ENCODE peak calls at places on chromosome 2, in four cellular contexts. K is cardiac fibroblast, C is AG04449, F is heart left ventricle. L is an unnamed sample.

GRCh38 chr2:144921131-144921530 is 401.2 kb upstream of the ZEB2 start:
- DNase-seq in K (no peak), C (no peak), F (no peak), L (no peak)

GRCh38 chr2:102749938-102750337 is 11.9 kb upstream of the TMEM182 start:
- DNase-seq in K (no peak), C (no peak), F (no peak), L (no peak)

GRCh38 chr2:60676950-60677349 is 79.1 kb upstream of the PAPOLG start:
- DNase-seq in K (no peak), C (no peak), F (no peak), L (no peak)

GRCh38 chr2:158664987-158665386 is 130.1 kb upstream of the DAPL1 start:
- DNase-seq in K (no peak), C (no peak), F (no peak), L (no peak)

GRCh38 chr2:217469203-217469810 is 533.5 kb downstream of the TNS1 start:
- DNase-seq in K (no peak), C (no peak), F (no peak), L (no peak)

GRCh38 chr2:120595739-120596138 is 139.9 kb upstream of the GLI2 start:
- DNase-seq in K (no peak), C (no peak), F (no peak), L (no peak)

GRCh38 chr2:44277541-44277940 is 2.3 kb downstream of the SLC3A1 start:
- DNase-seq in K (no peak), C (no peak), F (no peak), L (no peak)

GRCh38 chr2:176325732-176326131 is 56.5 kb downstream of the MTX2 start:
- DNase-seq in K (no peak), C (no peak), F (no peak), L (no peak)

GRCh38 chr2:85865539-85866164 is 23.1 kb downstream of the ST3GAL5 start:
- DNase-seq in K (peak), C (no peak), F (no peak), L (no peak)

GRCh38 chr2:61436092-61436491 is 34.8 kb downstream of the USP34 start:
- DNase-seq in K (peak), C (no peak), F (no peak), L (no peak)

GRCh38 chr2:120971866-120972265 is 236.2 kb downstream of the GLI2 start:
- DNase-seq in K (no peak), C (no peak), F (no peak), L (no peak)

GRCh38 chr2:192042126-192042525 is 152.6 kb downstream of the TMEFF2 start:
- DNase-seq in K (no peak), C (no peak), F (no peak), L (no peak)

GRCh38 chr2:17969661-17970060 is 91.2 kb downstream of the KCNS3 start:
- DNase-seq in K (no peak), C (no peak), F (no peak), L (no peak)

GRCh38 chr2:171042253-171042969 is 113.4 kb downstream of the GORASP2 start:
- DNase-seq in K (no peak), C (no peak), F (no peak), L (no peak)

GRCh38 chr2:163341426-163341825 is 394.4 kb downstream of the FIGN start:
- DNase-seq in K (peak), C (no peak), F (no peak), L (no peak)

DNA sequence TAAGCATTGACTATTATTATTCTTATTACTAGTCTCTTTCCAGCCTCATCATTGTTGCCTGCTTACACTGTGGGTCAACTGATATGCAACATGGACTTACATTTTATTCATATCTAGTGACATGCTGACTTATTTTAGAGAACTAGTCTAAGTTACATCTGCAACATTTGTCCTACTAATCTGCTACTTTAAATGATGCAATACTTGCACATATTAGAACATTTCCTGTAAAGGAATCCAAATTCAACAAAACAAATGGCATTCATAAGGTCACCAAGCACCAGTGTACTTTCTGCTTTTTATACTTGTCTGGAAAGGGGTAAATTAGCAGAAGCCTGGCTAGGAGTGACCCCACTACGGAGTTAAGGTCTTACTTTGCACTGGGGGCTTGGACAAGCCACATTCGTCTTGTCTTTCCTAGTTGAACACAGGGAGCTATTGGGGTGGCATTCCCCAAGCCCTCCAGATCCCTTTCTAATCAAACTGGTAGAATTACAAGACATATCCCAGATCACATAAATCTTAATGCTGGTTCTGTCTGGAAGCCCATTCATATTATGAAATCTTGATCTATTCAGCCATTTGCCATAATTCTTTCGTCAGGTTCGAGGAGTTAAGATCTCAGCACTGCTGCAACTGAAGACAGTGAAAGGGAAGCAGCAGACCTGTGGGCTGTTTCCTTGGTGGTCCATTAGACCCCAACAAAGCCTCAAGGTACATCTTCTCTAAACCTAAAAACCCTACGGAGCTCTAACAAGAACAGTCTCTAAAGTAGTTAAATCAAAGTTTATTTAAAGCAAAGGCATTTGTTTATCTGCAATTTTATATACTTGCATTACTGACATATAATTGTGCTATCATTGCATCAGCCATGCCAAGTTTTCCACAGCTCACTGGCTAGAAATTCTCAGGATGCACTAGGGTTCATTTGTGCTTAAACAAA is 49.9 kb upstream of the RTN4 start:
- DNase-seq in K (peak), C (no peak), F (no peak), L (peak)
- H3K4me3 ChIP-seq in K (no peak), C (no peak), F (peak), L (no peak)

DNA sequence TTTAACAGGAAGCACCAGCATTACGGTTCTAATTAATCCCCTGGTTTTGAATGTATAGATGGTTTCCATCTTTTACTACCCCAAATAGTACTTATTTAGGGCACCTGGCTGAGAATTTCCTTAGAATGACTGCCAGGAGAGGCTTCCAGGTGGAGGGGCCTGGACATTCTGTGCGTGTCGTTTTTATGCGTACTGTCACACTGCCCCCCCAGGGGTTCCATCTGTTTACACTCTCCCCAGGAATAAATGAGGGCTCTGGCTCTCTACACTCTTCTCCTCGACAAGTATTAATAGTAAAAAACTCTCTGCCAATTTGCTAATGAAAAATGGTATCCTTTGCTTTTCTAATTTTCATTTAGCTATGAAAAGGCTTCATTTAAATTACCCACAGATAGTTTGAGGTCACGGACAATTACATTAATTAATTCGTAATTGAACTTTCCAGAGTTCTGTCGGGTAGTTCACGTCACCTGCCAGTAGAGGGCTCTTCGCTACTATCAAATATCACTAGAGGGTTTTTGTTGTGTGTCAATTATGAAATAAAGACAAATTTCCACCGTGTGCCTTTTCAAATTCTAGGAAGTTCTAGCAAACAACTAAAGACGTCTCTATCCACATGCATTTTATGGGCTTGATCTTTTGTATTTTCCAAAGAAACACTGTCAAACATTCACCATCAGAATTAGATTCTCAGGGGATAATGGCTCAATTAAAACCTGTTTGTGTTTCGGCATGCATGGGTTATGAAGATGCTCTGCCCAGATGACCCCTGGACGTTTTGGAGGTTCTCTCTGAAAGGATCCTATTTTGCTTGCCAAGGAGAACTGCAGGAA is 88.8 kb upstream of the ASB18 start:
- DNase-seq in K (peak), C (no peak), F (no peak), L (no peak)
- H3K4me3 ChIP-seq in K (no peak), C (no peak), F (no peak), L (no peak)

DNA sequence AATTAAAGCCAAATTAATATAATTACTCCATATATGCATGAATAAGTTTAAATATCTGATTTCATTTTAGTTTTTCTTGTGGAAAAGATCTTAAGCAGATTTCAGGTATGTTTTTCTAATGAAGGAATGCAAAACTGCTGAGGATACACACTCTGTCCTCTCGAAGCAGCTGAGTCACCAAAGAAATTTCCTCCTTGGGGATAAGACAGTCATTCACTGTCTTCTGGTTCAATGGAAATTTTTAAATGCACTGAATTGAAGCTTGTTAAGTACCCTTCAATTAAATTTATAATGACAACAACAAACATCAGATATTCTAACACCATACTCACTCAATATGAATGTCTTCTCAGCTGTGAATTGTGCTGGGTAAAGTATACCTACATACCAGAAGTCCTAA is 101.5 kb upstream of the DNER start:
- DNase-seq in K (peak), C (peak), F (no peak), L (peak)
- H3K4me3 ChIP-seq in K (no peak), C (no peak), F (no peak), L (no peak)

GRCh38 chr2:27209621-27210401 is 2.0 kb upstream of the ATRAID start:
- DNase-seq in K (peak), C (no peak), F (no peak), L (no peak)
- H3K4me3 ChIP-seq in K (no peak), C (no peak), F (no peak), L (no peak)

GRCh38 chr2:27496357-27497287 is at the start of gene GCKR:
- DNase-seq in K (peak), C (peak), F (no peak), L (no peak)
- H3K4me3 ChIP-seq in K (no peak), C (no peak), F (peak), L (no peak)

GRCh38 chr2:135743860-135744259 is 2.2 kb downstream of the UBXN4 start:
- DNase-seq in K (no peak), C (no peak), F (no peak), L (no peak)
- H3K4me3 ChIP-seq in K (peak), C (peak), F (peak), L (peak)

GRCh38 chr2:201129044-201129505 is 13.1 kb downstream of the CFLAR start:
- DNase-seq in K (peak), C (peak), F (no peak), L (peak)
- H3K4me3 ChIP-seq in K (no peak), C (no peak), F (peak), L (no peak)

L was measured in epithelial cell of proximal tubule.